ENCODE peak calls at places on chromosome 5, in eight cellular contexts. One of them, this sample, is unnamed.

GRCh38 chr5:10307206-10308148 is at the start of gene CMBL:
- DNase-seq in NAMALWA: no peak
- DNase-seq in neural progenitor cell: peak
- DNase-seq in tibial nerve: no peak
- DNase-seq in hypothalamus: peak
- DNase-seq in EL: peak
- DNase-seq in pancreas: peak
- DNase-seq in RCC 7860: peak
- DNase-seq in this sample: no peak

GRCh38 chr5:16312786-16313185 is 133.2 kb upstream of the MARCHF11 start:
- DNase-seq in NAMALWA: no peak
- DNase-seq in neural progenitor cell: no peak
- DNase-seq in tibial nerve: no peak
- DNase-seq in hypothalamus: no peak
- DNase-seq in EL: peak
- DNase-seq in pancreas: no peak
- DNase-seq in RCC 7860: no peak
- DNase-seq in this sample: no peak

GRCh38 chr5:91271999-91272398 is 111.1 kb downstream of the ARRDC3 start:
- DNase-seq in NAMALWA: peak
- DNase-seq in neural progenitor cell: no peak
- DNase-seq in tibial nerve: no peak
- DNase-seq in hypothalamus: no peak
- DNase-seq in EL: no peak
- DNase-seq in pancreas: no peak
- DNase-seq in RCC 7860: peak
- DNase-seq in this sample: no peak

GRCh38 chr5:117615226-117615625 is 1040.6 kb upstream of the SEMA6A start:
- DNase-seq in NAMALWA: no peak
- DNase-seq in neural progenitor cell: no peak
- DNase-seq in tibial nerve: no peak
- DNase-seq in hypothalamus: no peak
- DNase-seq in EL: peak
- DNase-seq in pancreas: no peak
- DNase-seq in RCC 7860: no peak
- DNase-seq in this sample: no peak

GRCh38 chr5:181151146-181151545 is 3.8 kb downstream of the OR2V2 start:
- DNase-seq in NAMALWA: no peak
- DNase-seq in neural progenitor cell: peak
- DNase-seq in tibial nerve: no peak
- DNase-seq in hypothalamus: no peak
- DNase-seq in EL: no peak
- DNase-seq in pancreas: no peak
- DNase-seq in RCC 7860: no peak
- DNase-seq in this sample: no peak

GRCh38 chr5:6383376-6383775 is 5.0 kb upstream of the MED10 start:
- DNase-seq in NAMALWA: no peak
- DNase-seq in neural progenitor cell: no peak
- DNase-seq in tibial nerve: no peak
- DNase-seq in hypothalamus: no peak
- DNase-seq in EL: no peak
- DNase-seq in pancreas: no peak
- DNase-seq in RCC 7860: no peak
- DNase-seq in this sample: no peak

GRCh38 chr5:56200856-56201638 is 32.1 kb downstream of the ANKRD55 start:
- DNase-seq in NAMALWA: peak
- DNase-seq in neural progenitor cell: peak
- DNase-seq in tibial nerve: peak
- DNase-seq in hypothalamus: peak
- DNase-seq in EL: peak
- DNase-seq in pancreas: peak
- DNase-seq in RCC 7860: peak
- DNase-seq in this sample: peak

GRCh38 chr5:92616085-92616484 is 964.9 kb downstream of the NR2F1-AS1 start:
- DNase-seq in NAMALWA: no peak
- DNase-seq in neural progenitor cell: no peak
- DNase-seq in tibial nerve: no peak
- DNase-seq in hypothalamus: no peak
- DNase-seq in EL: no peak
- DNase-seq in pancreas: no peak
- DNase-seq in RCC 7860: no peak
- DNase-seq in this sample: no peak

GRCh38 chr5:16169550-16169949 is 10.0 kb downstream of the MARCHF11 start:
- DNase-seq in NAMALWA: no peak
- DNase-seq in neural progenitor cell: no peak
- DNase-seq in tibial nerve: no peak
- DNase-seq in hypothalamus: no peak
- DNase-seq in EL: no peak
- DNase-seq in pancreas: no peak
- DNase-seq in RCC 7860: no peak
- DNase-seq in this sample: no peak

GRCh38 chr5:81768960-81769452 is 18.1 kb upstream of the SSBP2 start:
- DNase-seq in NAMALWA: no peak
- DNase-seq in neural progenitor cell: no peak
- DNase-seq in tibial nerve: no peak
- DNase-seq in hypothalamus: no peak
- DNase-seq in EL: peak
- DNase-seq in pancreas: no peak
- DNase-seq in RCC 7860: peak
- DNase-seq in this sample: peak

GRCh38 chr5:180461303-180461702 is 32.9 kb upstream of the CNOT6 start:
- DNase-seq in NAMALWA: no peak
- DNase-seq in neural progenitor cell: no peak
- DNase-seq in tibial nerve: no peak
- DNase-seq in hypothalamus: no peak
- DNase-seq in EL: no peak
- DNase-seq in pancreas: no peak
- DNase-seq in RCC 7860: no peak
- DNase-seq in this sample: no peak

GRCh38 chr5:40416098-40416497 is 263.6 kb upstream of the PTGER4 start:
- DNase-seq in NAMALWA: no peak
- DNase-seq in neural progenitor cell: no peak
- DNase-seq in tibial nerve: no peak
- DNase-seq in hypothalamus: no peak
- DNase-seq in EL: no peak
- DNase-seq in pancreas: no peak
- DNase-seq in RCC 7860: no peak
- DNase-seq in this sample: no peak

GRCh38 chr5:86570427-86571083 is 47.2 kb upstream of the COX7C start:
- DNase-seq in NAMALWA: no peak
- DNase-seq in neural progenitor cell: no peak
- DNase-seq in tibial nerve: no peak
- DNase-seq in hypothalamus: no peak
- DNase-seq in EL: no peak
- DNase-seq in pancreas: no peak
- DNase-seq in RCC 7860: no peak
- DNase-seq in this sample: no peak

GRCh38 chr5:67120032-67120431 is 76.6 kb downstream of the CD180 start:
- DNase-seq in NAMALWA: no peak
- DNase-seq in neural progenitor cell: no peak
- DNase-seq in tibial nerve: no peak
- DNase-seq in hypothalamus: no peak
- DNase-seq in EL: no peak
- DNase-seq in pancreas: no peak
- DNase-seq in RCC 7860: no peak
- DNase-seq in this sample: no peak

GRCh38 chr5:43631182-43631910 is 28.4 kb downstream of the NNT start:
- DNase-seq in NAMALWA: peak
- DNase-seq in neural progenitor cell: peak
- DNase-seq in tibial nerve: peak
- DNase-seq in hypothalamus: no peak
- DNase-seq in EL: peak
- DNase-seq in pancreas: peak
- DNase-seq in RCC 7860: peak
- DNase-seq in this sample: peak

GRCh38 chr5:108432024-108432423 is 50.1 kb upstream of the FBXL17 start:
- DNase-seq in NAMALWA: no peak
- DNase-seq in neural progenitor cell: no peak
- DNase-seq in tibial nerve: no peak
- DNase-seq in hypothalamus: no peak
- DNase-seq in EL: peak
- DNase-seq in pancreas: no peak
- DNase-seq in RCC 7860: no peak
- DNase-seq in this sample: no peak

GRCh38 chr5:59587489-59588337 is 305.8 kb downstream of the PDE4D start:
- DNase-seq in NAMALWA: no peak
- DNase-seq in neural progenitor cell: peak
- DNase-seq in tibial nerve: no peak
- DNase-seq in hypothalamus: peak
- DNase-seq in EL: peak
- DNase-seq in pancreas: peak
- DNase-seq in RCC 7860: peak
- DNase-seq in this sample: peak

GRCh38 chr5:4130819-4131218 is 535.2 kb downstream of the IRX1 start:
- DNase-seq in NAMALWA: no peak
- DNase-seq in neural progenitor cell: no peak
- DNase-seq in tibial nerve: no peak
- DNase-seq in hypothalamus: no peak
- DNase-seq in EL: no peak
- DNase-seq in pancreas: no peak
- DNase-seq in RCC 7860: no peak
- DNase-seq in this sample: no peak

GRCh38 chr5:116881921-116882531 is 307.4 kb upstream of the SEMA6A start:
- DNase-seq in NAMALWA: no peak
- DNase-seq in neural progenitor cell: no peak
- DNase-seq in tibial nerve: no peak
- DNase-seq in hypothalamus: no peak
- DNase-seq in EL: no peak
- DNase-seq in pancreas: no peak
- DNase-seq in RCC 7860: no peak
- DNase-seq in this sample: no peak

GRCh38 chr5:74257645-74258328 is 382.7 kb downstream of the ENC1 start:
- DNase-seq in NAMALWA: peak
- DNase-seq in neural progenitor cell: no peak
- DNase-seq in tibial nerve: peak
- DNase-seq in hypothalamus: no peak
- DNase-seq in EL: peak
- DNase-seq in pancreas: no peak
- DNase-seq in RCC 7860: no peak
- DNase-seq in this sample: no peak

GRCh38 chr5:149271195-149271716 is 403 bp upstream of the AFAP1L1 start:
- DNase-seq in NAMALWA: no peak
- DNase-seq in neural progenitor cell: no peak
- DNase-seq in tibial nerve: peak
- DNase-seq in hypothalamus: no peak
- DNase-seq in EL: peak
- DNase-seq in pancreas: no peak
- DNase-seq in RCC 7860: no peak
- DNase-seq in this sample: no peak

GRCh38 chr5:160092960-160093701 is 26.1 kb downstream of the PWWP2A start:
- DNase-seq in NAMALWA: no peak
- DNase-seq in neural progenitor cell: no peak
- DNase-seq in tibial nerve: no peak
- DNase-seq in hypothalamus: no peak
- DNase-seq in EL: no peak
- DNase-seq in pancreas: no peak
- DNase-seq in RCC 7860: no peak
- DNase-seq in this sample: no peak

GRCh38 chr5:111232311-111233049 is 8.3 kb downstream of the CAMK4 start:
- DNase-seq in NAMALWA: no peak
- DNase-seq in neural progenitor cell: no peak
- DNase-seq in tibial nerve: no peak
- DNase-seq in hypothalamus: no peak
- DNase-seq in EL: no peak
- DNase-seq in pancreas: no peak
- DNase-seq in RCC 7860: no peak
- DNase-seq in this sample: no peak

GRCh38 chr5:4204616-4205151 is 609.1 kb downstream of the IRX1 start:
- DNase-seq in NAMALWA: no peak
- DNase-seq in neural progenitor cell: no peak
- DNase-seq in tibial nerve: no peak
- DNase-seq in hypothalamus: no peak
- DNase-seq in EL: no peak
- DNase-seq in pancreas: no peak
- DNase-seq in RCC 7860: no peak
- DNase-seq in this sample: no peak

GRCh38 chr5:179227196-179227577 is 118.1 kb downstream of the ADAMTS2 start:
- DNase-seq in NAMALWA: no peak
- DNase-seq in neural progenitor cell: no peak
- DNase-seq in tibial nerve: no peak
- DNase-seq in hypothalamus: no peak
- DNase-seq in EL: no peak
- DNase-seq in pancreas: no peak
- DNase-seq in RCC 7860: no peak
- DNase-seq in this sample: no peak

This sample was measured in kidney epithelial cell.